ENCODE peak calls at places on chromosomes 1 and 21, in eight cellular contexts. P, I, Z, E, V, J, A and Q are unnamed samples.

GRCh38 chr1:15620155-15620545 is 2.9 kb downstream of the DDI2 start:
- DNase-seq in P (no peak), I (no peak), Z (no peak), E (no peak), V (no peak), J (no peak), A (no peak), Q (no peak)

GRCh38 chr1:39940980-39941871 is 13.7 kb upstream of the MFSD2A start:
- DNase-seq in P (no peak), I (no peak), Z (no peak), E (no peak), V (no peak), J (no peak), A (no peak), Q (no peak)

GRCh38 chr1:15833069-15833679 is 14.3 kb upstream of the SPEN start:
- DNase-seq in P (peak), I (no peak), Z (no peak), E (peak), V (peak), J (peak), A (peak), Q (peak)

GRCh38 chr1:166597516-166597915 is 241.8 kb upstream of the POGK start:
- DNase-seq in P (no peak), I (no peak), Z (no peak), E (no peak), V (no peak), J (no peak), A (no peak), Q (no peak)

GRCh38 chr1:186244825-186245224 is 130.2 kb downstream of the TPR start:
- DNase-seq in P (no peak), I (no peak), Z (peak), E (no peak), V (no peak), J (no peak), A (no peak), Q (no peak)

GRCh38 chr1:6495041-6495441 is 3.6 kb upstream of the PLEKHG5 start:
- DNase-seq in P (no peak), I (no peak), Z (no peak), E (no peak), V (no peak), J (no peak), A (peak), Q (no peak)

GRCh38 chr1:217495249-217495648 is 135.6 kb downstream of the GPATCH2 start:
- DNase-seq in P (no peak), I (no peak), Z (no peak), E (no peak), V (no peak), J (no peak), A (no peak), Q (no peak)

GRCh38 chr1:100400332-100400933 is 48.1 kb downstream of the CDC14A start:
- DNase-seq in P (peak), I (peak), Z (peak), E (no peak), V (peak), J (no peak), A (peak), Q (peak)

GRCh38 chr1:199273837-199274379 is 635.1 kb downstream of the PTPRC start:
- DNase-seq in P (no peak), I (no peak), Z (no peak), E (no peak), V (no peak), J (no peak), A (no peak), Q (no peak)

GRCh38 chr1:59635057-59635456 is 179.7 kb upstream of the HOOK1 start:
- DNase-seq in P (no peak), I (no peak), Z (no peak), E (no peak), V (no peak), J (no peak), A (no peak), Q (no peak)

GRCh38 chr1:59641861-59642260 is 172.9 kb upstream of the HOOK1 start:
- DNase-seq in P (no peak), I (no peak), Z (no peak), E (no peak), V (no peak), J (no peak), A (no peak), Q (no peak)

GRCh38 chr1:59643526-59643925 is 171.2 kb upstream of the HOOK1 start:
- DNase-seq in P (no peak), I (no peak), Z (no peak), E (no peak), V (no peak), J (no peak), A (no peak), Q (no peak)

GRCh38 chr1:59640851-59641250 is 173.9 kb upstream of the HOOK1 start:
- DNase-seq in P (no peak), I (no peak), Z (no peak), E (no peak), V (no peak), J (peak), A (peak), Q (no peak)

GRCh38 chr1:59638172-59638800 is 176.5 kb upstream of the HOOK1 start:
- DNase-seq in P (no peak), I (no peak), Z (peak), E (peak), V (no peak), J (no peak), A (no peak), Q (no peak)
- H3K4me3 ChIP-seq in P (no peak), I (no peak), Z (no peak), E (no peak), V (no peak), J (no peak), A (no peak), Q (no peak)

GRCh38 chr1:19418503-19418971 is 66.8 kb downstream of the CAPZB start:
- DNase-seq in P (no peak), I (no peak), Z (no peak), E (no peak), V (no peak), J (no peak), A (no peak), Q (no peak)

GRCh38 chr1:19413999-19414398 is 71.3 kb downstream of the CAPZB start:
- DNase-seq in P (no peak), I (no peak), Z (no peak), E (no peak), V (no peak), J (no peak), A (no peak), Q (no peak)

GRCh38 chr1:19416919-19417441 is 68.4 kb downstream of the CAPZB start:
- DNase-seq in P (no peak), I (no peak), Z (no peak), E (no peak), V (no peak), J (no peak), A (no peak), Q (no peak)

GRCh38 chr1:19414490-19414889 is 70.8 kb downstream of the CAPZB start:
- DNase-seq in P (no peak), I (no peak), Z (no peak), E (peak), V (no peak), J (no peak), A (no peak), Q (no peak)

DNA sequence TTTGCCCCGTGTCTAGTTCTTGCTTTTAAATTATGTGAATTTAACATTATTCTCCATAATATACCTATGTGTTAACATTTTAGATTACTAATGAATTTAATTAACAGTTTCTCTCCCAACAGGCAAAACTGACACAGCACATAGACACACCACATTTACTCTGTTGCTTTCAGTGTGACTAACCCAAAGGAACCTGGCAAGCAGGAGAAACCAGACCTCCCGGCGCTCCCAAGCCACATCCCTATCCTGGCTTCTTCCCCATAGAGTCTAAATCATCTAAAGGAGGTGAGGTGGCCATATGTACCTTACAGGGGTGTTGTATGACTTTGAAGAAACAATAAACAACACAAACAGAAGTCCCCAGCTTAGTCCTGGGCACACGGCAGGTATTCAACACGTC is 69.2 kb downstream of the CAPZB start:
- DNase-seq in P (no peak), I (no peak), Z (no peak), E (no peak), V (no peak), J (no peak), A (no peak), Q (no peak)
- H3K27ac ChIP-seq in P (no peak), I (no peak), Z (no peak), E (peak), V (no peak), J (peak), A (no peak), Q (no peak)

GRCh38 chr1:26542781-26543443 is 13.4 kb downstream of the RPS6KA1 start:
- DNase-seq in P (no peak), I (no peak), Z (no peak), E (no peak), V (no peak), J (no peak), A (no peak), Q (no peak)
- H3K4me3 ChIP-seq in P (no peak), I (peak), Z (no peak), E (no peak), V (no peak), J (peak), A (no peak), Q (peak)

GRCh38 chr21:35216966-35217365 is 167.9 kb upstream of the RUNX1 start:
- DNase-seq in P (no peak), I (no peak), Z (no peak), E (no peak), V (no peak), J (no peak), A (no peak), Q (no peak)
- H3K27ac ChIP-seq in P (no peak), I (no peak), Z (no peak), E (no peak), V (no peak), J (peak), A (no peak), Q (no peak)